ENCODE peak calls at places on chromosome 15, in six cellular contexts. E is GM12878; A is CD8-positive, alpha-beta memory T cell; B is fibroblast of mammary gland; C is AG10803; L is epithelial cell of esophagus. G is an unnamed sample.

GRCh38 chr15:76904461-76905012 is 603 bp downstream of the SCAPER start:
- DNase-seq in E (no peak), A (no peak), B (peak), C (no peak), L (peak), G (no peak)

GRCh38 chr15:90818251-90819210 is 49.9 kb upstream of the FURIN start:
- DNase-seq in E (no peak), A (no peak), B (no peak), C (no peak), L (no peak), G (no peak)

GRCh38 chr15:80174017-80174746 is 21.4 kb downstream of the FAH start:
- DNase-seq in E (no peak), A (no peak), B (peak), C (peak), L (no peak), G (no peak)

GRCh38 chr15:60128000-60128376 is 123.9 kb downstream of the FOXB1 start:
- DNase-seq in E (no peak), A (no peak), B (peak), C (peak), L (peak), G (no peak)

GRCh38 chr15:28022181-28022580 is 76.9 kb downstream of the OCA2 start:
- DNase-seq in E (no peak), A (no peak), B (no peak), C (no peak), L (no peak), G (no peak)

GRCh38 chr15:94745371-94745770 is 514.0 kb downstream of the MCTP2 start:
- DNase-seq in E (no peak), A (no peak), B (no peak), C (no peak), L (peak), G (no peak)

GRCh38 chr15:41899854-41900442 is 6.1 kb upstream of the SPTBN5 start:
- DNase-seq in E (no peak), A (no peak), B (no peak), C (no peak), L (no peak), G (no peak)

GRCh38 chr15:29674661-29675533 is 147.4 kb downstream of the TJP1 start:
- DNase-seq in E (no peak), A (no peak), B (peak), C (no peak), L (peak), G (no peak)

GRCh38 chr15:31325432-31325975 is 1.1 kb upstream of the KLF13 start:
- DNase-seq in E (no peak), A (peak), B (no peak), C (no peak), L (peak), G (no peak)

GRCh38 chr15:92864127-92864814 is 35.9 kb upstream of the CHD2 start:
- DNase-seq in E (no peak), A (no peak), B (no peak), C (no peak), L (no peak), G (no peak)

GRCh38 chr15:55253580-55253979 is 36.0 kb downstream of the RAB27A start:
- DNase-seq in E (no peak), A (no peak), B (peak), C (peak), L (peak), G (no peak)

GRCh38 chr15:45354711-45355110 is 23.6 kb downstream of the GATM start:
- DNase-seq in E (no peak), A (no peak), B (no peak), C (no peak), L (no peak), G (no peak)

GRCh38 chr15:73318463-73319351 is 50.1 kb downstream of the HCN4 start:
- DNase-seq in E (no peak), A (no peak), B (peak), C (no peak), L (no peak), G (peak)

GRCh38 chr15:39730552-39730951 is 52.1 kb downstream of the FSIP1 start:
- DNase-seq in E (no peak), A (no peak), B (no peak), C (no peak), L (no peak), G (no peak)

GRCh38 chr15:46815765-46816164 is 901.5 kb upstream of the SEMA6D start:
- DNase-seq in E (no peak), A (no peak), B (no peak), C (no peak), L (no peak), G (no peak)

GRCh38 chr15:68278345-68279217 is 1.0 kb downstream of the FEM1B start:
- DNase-seq in E (no peak), A (no peak), B (peak), C (no peak), L (peak), G (no peak)

GRCh38 chr15:67175643-67176071 is 78.8 kb downstream of the AAGAB start:
- DNase-seq in E (peak), A (no peak), B (peak), C (peak), L (peak), G (no peak)

GRCh38 chr15:46848704-46849103 is 868.6 kb upstream of the SEMA6D start:
- DNase-seq in E (no peak), A (no peak), B (peak), C (peak), L (peak), G (no peak)

GRCh38 chr15:29124581-29125381 is 144.8 kb downstream of the NSMCE3 start:
- DNase-seq in E (no peak), A (no peak), B (no peak), C (no peak), L (no peak), G (no peak)

GRCh38 chr15:90387534-90388461 is at the start of gene IQGAP1:
- DNase-seq in E (peak), A (peak), B (peak), C (peak), L (peak), G (peak)

GRCh38 chr15:58770519-58770856 is 614 bp upstream of the MINDY2 start:
- DNase-seq in E (no peak), A (no peak), B (peak), C (peak), L (peak), G (no peak)

GRCh38 chr15:68820205-68820588 is 498 bp downstream of the ANP32A start:
- DNase-seq in E (no peak), A (peak), B (peak), C (no peak), L (peak), G (no peak)

DNA sequence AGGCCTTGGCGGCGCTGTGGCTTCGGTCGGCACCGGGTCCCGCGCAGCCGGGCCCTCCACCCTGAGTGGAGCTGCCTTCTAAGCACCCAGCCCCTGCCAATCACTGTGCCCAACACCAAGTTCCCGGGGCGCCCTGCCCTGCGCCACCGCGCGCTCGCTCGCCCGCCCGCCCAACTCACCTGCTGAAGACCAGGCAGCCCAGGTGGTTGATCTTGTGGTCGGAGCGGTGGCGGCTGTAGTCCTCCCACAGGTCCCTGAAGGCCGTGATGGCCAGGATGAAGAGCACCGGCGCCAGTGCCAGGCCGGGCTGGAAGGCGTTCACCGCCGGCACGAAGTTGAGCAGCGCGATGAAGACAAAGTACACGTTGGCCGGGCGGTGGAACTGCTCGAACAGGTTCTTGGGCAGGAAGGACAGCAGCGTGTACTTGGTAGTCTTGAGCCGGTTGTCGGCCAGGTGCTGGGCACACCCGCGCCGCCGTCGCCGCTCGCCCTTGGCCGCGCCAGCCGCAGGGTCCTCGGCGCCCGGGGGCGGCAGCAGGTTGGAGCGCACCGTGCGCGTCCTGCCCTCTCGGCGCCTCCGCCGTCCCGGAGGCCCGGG is 559 bp downstream of the ATP10A start:
- DNase-seq in E (no peak), A (no peak), B (peak), C (peak), L (peak), G (no peak)
- H3K4me3 ChIP-seq in E (no peak), A (peak), B (peak), C (peak), L (peak), G (peak)

DNA sequence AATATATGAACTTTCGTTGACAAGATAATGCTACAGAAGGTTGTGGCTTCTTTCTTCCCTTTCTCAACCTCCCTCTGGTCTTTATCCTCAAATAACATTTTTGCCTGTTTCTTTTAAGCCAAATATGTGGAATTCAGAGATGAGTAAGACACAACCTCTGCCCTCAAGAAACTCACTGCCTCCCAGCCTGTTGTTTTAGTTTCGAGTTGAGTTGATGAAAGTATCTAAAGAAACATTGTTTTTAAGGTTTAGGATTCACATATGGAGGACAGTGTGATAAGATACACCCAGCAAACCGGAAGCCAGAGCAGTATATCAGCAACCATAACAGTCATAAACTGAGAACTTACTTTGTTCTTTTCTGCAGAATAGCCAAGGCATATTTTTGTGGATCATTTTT is 218.6 kb downstream of the THSD4 start:
- DNase-seq in E (no peak), A (no peak), B (peak), C (peak), L (no peak), G (no peak)
- H3K4me3 ChIP-seq in E (no peak), A (no peak), B (no peak), C (no peak), L (no peak), G (no peak)

GRCh38 chr15:63461230-63461629 is 43.2 kb upstream of the USP3 start:
- DNase-seq in E (no peak), A (no peak), B (no peak), C (no peak), L (no peak), G (no peak)
- H3K4me3 ChIP-seq in E (no peak), A (no peak), B (no peak), C (no peak), L (no peak), G (no peak)

GRCh38 chr15:97522362-97522761 is 438.1 kb upstream of the ARRDC4 start:
- DNase-seq in E (no peak), A (no peak), B (no peak), C (no peak), L (no peak), G (no peak)
- H3K4me3 ChIP-seq in E (no peak), A (no peak), B (no peak), C (no peak), L (no peak), G (no peak)